ENCODE peak calls at places on chromosomes 3 and 15, in nine cellular contexts. G is heart left ventricle, W is HFFc6, Q is uterus, A is fibroblast of lung, L is fibroblast of pulmonary artery, H is neural progenitor cell, Y is HL-60, X is pancreas. D is an unnamed sample.

GRCh38 chr3:72329354-72329753 is 518.9 kb downstream of the SHQ1 start:
- DNase-seq in G (peak), W (no peak), Q (no peak), A (peak), L (peak), H (no peak), Y (no peak), X (no peak), D (no peak)

GRCh38 chr15:49154799-49155109 is 645 bp downstream of the COPS2 start:
- DNase-seq in G (no peak), W (no peak), Q (no peak), A (no peak), L (peak), H (no peak), Y (no peak), X (no peak), D (no peak)

GRCh38 chr15:78907577-78907976 is 34.9 kb downstream of the MORF4L1 start:
- DNase-seq in G (no peak), W (no peak), Q (no peak), A (no peak), L (no peak), H (peak), Y (no peak), X (no peak), D (no peak)

GRCh38 chr3:170751083-170751893 is 118.7 kb downstream of the RPL22L1 start:
- DNase-seq in G (peak), W (peak), Q (peak), A (peak), L (peak), H (no peak), Y (no peak), X (peak), D (peak)

GRCh38 chr15:85772668-85773067 is 22.1 kb downstream of the KLHL25 start:
- DNase-seq in G (peak), W (no peak), Q (no peak), A (no peak), L (no peak), H (no peak), Y (no peak), X (no peak), D (no peak)

GRCh38 chr15:38696120-38696727 is 131.6 kb upstream of the RASGRP1 start:
- DNase-seq in G (no peak), W (peak), Q (no peak), A (peak), L (no peak), H (no peak), Y (peak), X (no peak), D (no peak)

GRCh38 chr15:37102315-37103021 is 2.1 kb upstream of the MEIS2 start:
- DNase-seq in G (no peak), W (no peak), Q (peak), A (peak), L (no peak), H (peak), Y (no peak), X (peak), D (no peak)

GRCh38 chr3:24829632-24830229 is 335.1 kb upstream of the THRB start:
- DNase-seq in G (no peak), W (no peak), Q (no peak), A (no peak), L (no peak), H (peak), Y (no peak), X (peak), D (no peak)

GRCh38 chr3:118980832-118981231 is 53.8 kb downstream of the IGSF11 start:
- DNase-seq in G (no peak), W (no peak), Q (no peak), A (no peak), L (no peak), H (no peak), Y (no peak), X (no peak), D (no peak)

GRCh38 chr15:88571153-88572029 is 24.9 kb upstream of the DET1 start:
- DNase-seq in G (peak), W (no peak), Q (no peak), A (no peak), L (no peak), H (no peak), Y (no peak), X (no peak), D (no peak)

GRCh38 chr3:21752749-21753347 is 1.8 kb upstream of the ZNF385D start:
- DNase-seq in G (peak), W (peak), Q (no peak), A (peak), L (peak), H (peak), Y (no peak), X (no peak), D (peak)

GRCh38 chr3:99666201-99666600 is 27.8 kb downstream of the COL8A1 start:
- DNase-seq in G (no peak), W (no peak), Q (no peak), A (no peak), L (peak), H (no peak), Y (no peak), X (no peak), D (no peak)

GRCh38 chr3:62771331-62772097 is 103.7 kb downstream of the CADPS start:
- DNase-seq in G (no peak), W (no peak), Q (no peak), A (no peak), L (no peak), H (no peak), Y (no peak), X (no peak), D (no peak)

GRCh38 chr3:189349772-189350171 is 178.0 kb downstream of the TPRG1 start:
- DNase-seq in G (no peak), W (no peak), Q (no peak), A (peak), L (no peak), H (no peak), Y (no peak), X (no peak), D (no peak)

GRCh38 chr15:70466895-70467529 is 296.3 kb downstream of the UACA start:
- DNase-seq in G (peak), W (peak), Q (peak), A (peak), L (peak), H (peak), Y (no peak), X (no peak), D (no peak)

GRCh38 chr15:33720952-33721351 is 247.3 kb upstream of the CHRM5 start:
- DNase-seq in G (no peak), W (peak), Q (no peak), A (peak), L (peak), H (no peak), Y (no peak), X (no peak), D (no peak)

GRCh38 chr3:186589115-186589514 is 18.6 kb downstream of the DNAJB11 start:
- DNase-seq in G (no peak), W (no peak), Q (no peak), A (no peak), L (peak), H (peak), Y (peak), X (no peak), D (no peak)
- TF ChIP-seq CTCF in G (peak), W (peak), Q (no peak), A (no peak), L (peak), H (peak), Y (no peak), X (no peak), D (no peak)

GRCh38 chr3:140910860-140911259 is 30.8 kb upstream of the SLC25A36 start:
- DNase-seq in G (no peak), W (no peak), Q (no peak), A (no peak), L (peak), H (peak), Y (no peak), X (no peak), D (no peak)
- TF ChIP-seq CTCF in G (no peak), W (no peak), Q (no peak), A (no peak), L (peak), H (peak), Y (no peak), X (no peak), D (no peak)

GRCh38 chr3:35088943-35089342 is 550.4 kb upstream of the ARPP21 start:
- DNase-seq in G (no peak), W (no peak), Q (no peak), A (no peak), L (no peak), H (no peak), Y (no peak), X (no peak), D (no peak)
- TF ChIP-seq CTCF in G (no peak), W (no peak), Q (no peak), A (no peak), L (no peak), H (no peak), Y (no peak), X (no peak), D (no peak)

DNA sequence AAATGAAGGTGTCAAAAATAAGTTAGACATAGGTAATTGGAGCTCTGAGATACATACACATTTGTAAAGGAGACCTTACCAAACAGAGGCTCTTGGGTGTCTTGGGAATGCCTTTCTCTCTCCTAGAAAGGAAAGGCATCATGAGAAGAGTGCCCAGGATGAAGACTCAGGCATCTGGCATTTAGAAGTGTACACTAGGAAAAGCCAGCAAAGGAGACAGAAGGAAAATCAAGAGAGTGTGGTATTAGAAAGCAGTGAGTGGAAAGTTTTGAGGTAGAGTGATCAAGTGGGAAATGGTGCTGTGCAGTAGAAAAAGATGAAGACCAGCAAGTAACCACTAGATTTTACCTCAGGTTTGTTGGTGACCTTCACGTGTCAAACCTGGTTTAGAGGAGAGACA is 16.1 kb downstream of the UBE2E1 start:
- DNase-seq in G (no peak), W (no peak), Q (no peak), A (no peak), L (no peak), H (no peak), Y (no peak), X (no peak), D (no peak)
- TF ChIP-seq CTCF in G (no peak), W (no peak), Q (no peak), A (no peak), L (no peak), H (no peak), Y (no peak), X (no peak), D (no peak)